ENCODE peak calls at places on chromosomes 6 and 20, in ten cellular contexts. C is NB4; H is ascending aorta; N is tibial artery; A is body of pancreas; E is coronary artery; K is effector memory CD4-positive, alpha-beta T cell; Z is cardiac muscle cell; T is right lobe of liver; G is AG04450. S is an unnamed sample.

GRCh38 chr6:31834367-31834703 is 6.8 kb downstream of the HSPA1B start:
- DNase-seq in C (peak), H (peak), N (peak), A (peak), E (peak), K (peak), Z (peak), T (peak), G (no peak), S (peak)

GRCh38 chr20:34843421-34843820 is 18.0 kb upstream of the NCOA6 start:
- DNase-seq in C (no peak), H (no peak), N (no peak), A (no peak), E (no peak), K (no peak), Z (peak), T (no peak), G (no peak), S (no peak)

GRCh38 chr20:11429168-11429567 is 488.5 kb upstream of the BTBD3 start:
- DNase-seq in C (no peak), H (no peak), N (no peak), A (no peak), E (no peak), K (no peak), Z (no peak), T (no peak), G (no peak), S (no peak)

GRCh38 chr6:134162932-134163331 is 110.5 kb upstream of the SLC2A12 start:
- DNase-seq in C (no peak), H (no peak), N (no peak), A (peak), E (no peak), K (no peak), Z (no peak), T (no peak), G (no peak), S (no peak)

GRCh38 chr6:118537579-118537978 is 10.5 kb upstream of the PLN start:
- DNase-seq in C (no peak), H (no peak), N (no peak), A (no peak), E (no peak), K (no peak), Z (peak), T (no peak), G (no peak), S (no peak)

GRCh38 chr6:100818066-100818465 is 63.1 kb downstream of the ASCC3 start:
- DNase-seq in C (no peak), H (no peak), N (no peak), A (no peak), E (no peak), K (no peak), Z (no peak), T (no peak), G (no peak), S (no peak)

GRCh38 chr6:44444853-44445252 is 57.3 kb downstream of the CDC5L start:
- DNase-seq in C (no peak), H (no peak), N (no peak), A (no peak), E (no peak), K (no peak), Z (no peak), T (no peak), G (no peak), S (no peak)

GRCh38 chr6:46528956-46529750 is 37.9 kb upstream of the RCAN2 start:
- DNase-seq in C (no peak), H (no peak), N (no peak), A (no peak), E (no peak), K (no peak), Z (no peak), T (no peak), G (no peak), S (no peak)

GRCh38 chr20:48186447-48186846 is 401.2 kb upstream of the SULF2 start:
- DNase-seq in C (no peak), H (no peak), N (no peak), A (no peak), E (no peak), K (no peak), Z (peak), T (no peak), G (no peak), S (no peak)

GRCh38 chr6:21754891-21755290 is 161.3 kb downstream of the SOX4 start:
- DNase-seq in C (no peak), H (no peak), N (no peak), A (no peak), E (no peak), K (no peak), Z (peak), T (no peak), G (no peak), S (peak)

GRCh38 chr6:46281110-46281509 is 110.3 kb upstream of the ENPP5 start:
- DNase-seq in C (no peak), H (no peak), N (no peak), A (no peak), E (no peak), K (no peak), Z (no peak), T (no peak), G (no peak), S (peak)

GRCh38 chr6:46421939-46422338 is 69.3 kb downstream of the RCAN2 start:
- DNase-seq in C (no peak), H (no peak), N (no peak), A (no peak), E (no peak), K (no peak), Z (no peak), T (no peak), G (no peak), S (no peak)

GRCh38 chr6:105014954-105015353 is 58.0 kb downstream of the LIN28B start:
- DNase-seq in C (no peak), H (no peak), N (no peak), A (no peak), E (no peak), K (no peak), Z (no peak), T (no peak), G (no peak), S (no peak)

GRCh38 chr20:63107449-63108200 is 100.9 kb upstream of the BHLHE23 start:
- DNase-seq in C (no peak), H (no peak), N (no peak), A (no peak), E (no peak), K (no peak), Z (no peak), T (no peak), G (no peak), S (no peak)

GRCh38 chr6:1624848-1625341 is 15.2 kb downstream of the FOXC1 start:
- DNase-seq in C (peak), H (no peak), N (peak), A (no peak), E (peak), K (no peak), Z (peak), T (no peak), G (no peak), S (no peak)

GRCh38 chr6:142821860-142822259 is 123.1 kb downstream of the HIVEP2 start:
- DNase-seq in C (no peak), H (no peak), N (no peak), A (no peak), E (no peak), K (no peak), Z (no peak), T (peak), G (no peak), S (no peak)

GRCh38 chr6:28980797-28981390 is 24.2 kb downstream of the ZNF311 start:
- DNase-seq in C (peak), H (peak), N (peak), A (peak), E (no peak), K (peak), Z (peak), T (peak), G (peak), S (no peak)

GRCh38 chr6:143215363-143215762 is 154.7 kb downstream of the AIG1 start:
- DNase-seq in C (peak), H (no peak), N (no peak), A (no peak), E (no peak), K (no peak), Z (no peak), T (no peak), G (no peak), S (no peak)

GRCh38 chr6:155177369-155177961 is 86.3 kb upstream of the CLDN20 start:
- DNase-seq in C (peak), H (no peak), N (no peak), A (peak), E (no peak), K (no peak), Z (peak), T (no peak), G (peak), S (no peak)

DNA sequence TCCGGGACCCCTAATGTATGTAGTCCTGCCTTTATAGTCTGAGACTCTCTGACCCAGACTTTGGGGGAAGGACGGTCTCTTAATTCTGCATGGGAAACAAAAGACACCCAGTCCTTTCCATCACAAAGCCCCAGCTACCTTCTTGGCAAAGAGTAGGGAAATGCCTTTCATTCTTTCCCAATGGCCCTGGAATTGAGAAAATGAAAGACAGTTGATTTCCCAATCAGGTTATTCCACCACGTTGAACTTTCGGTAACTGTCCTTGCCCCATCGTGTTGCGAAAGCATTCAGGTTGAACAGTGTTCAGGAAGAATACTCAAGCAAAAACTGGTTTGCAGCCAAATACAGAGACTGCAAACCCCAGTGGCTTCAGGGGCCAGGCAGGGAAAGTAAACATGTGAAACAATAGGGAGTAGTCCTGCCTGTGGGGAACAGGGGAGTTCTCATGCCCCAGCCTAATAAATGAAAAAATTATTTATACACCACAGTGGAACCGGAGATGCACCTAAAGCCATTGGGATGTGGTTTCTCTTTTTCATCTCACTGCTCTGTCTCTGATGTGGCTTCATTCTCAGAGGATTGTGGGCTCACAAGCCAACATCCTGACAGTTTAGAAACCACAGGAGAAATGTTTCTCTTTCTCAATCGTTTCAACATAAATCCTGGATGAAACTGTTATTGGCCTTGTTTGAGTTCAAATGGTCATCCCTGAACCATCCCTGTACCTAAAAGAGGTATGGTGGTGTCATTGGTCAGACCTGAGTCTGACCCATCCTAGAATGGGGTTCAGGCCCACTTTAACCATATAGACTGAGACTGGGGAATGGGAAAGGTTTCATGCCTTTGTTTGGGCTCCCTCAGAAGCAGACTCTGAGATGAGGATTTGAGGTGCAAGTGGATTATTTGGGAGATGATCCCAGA is 44.2 kb upstream of the SLC9A8 start:
- DNase-seq in C (peak), H (peak), N (peak), A (peak), E (no peak), K (no peak), Z (peak), T (peak), G (peak), S (peak)
- H3K4me3 ChIP-seq in C (peak), H (no peak), N (no peak), A (no peak), E (no peak), K (no peak), Z (no peak), T (peak), G (no peak), S (no peak)

GRCh38 chr20:19285424-19285823 is 73.0 kb downstream of the SLC24A3 start:
- DNase-seq in C (no peak), H (no peak), N (no peak), A (no peak), E (no peak), K (no peak), Z (no peak), T (no peak), G (no peak), S (no peak)

GRCh38 chr20:19288636-19289035 is 76.2 kb downstream of the SLC24A3 start:
- DNase-seq in C (no peak), H (no peak), N (no peak), A (no peak), E (no peak), K (no peak), Z (no peak), T (no peak), G (no peak), S (no peak)

GRCh38 chr20:19288061-19288460 is 75.6 kb downstream of the SLC24A3 start:
- DNase-seq in C (no peak), H (no peak), N (no peak), A (no peak), E (no peak), K (no peak), Z (no peak), T (no peak), G (no peak), S (no peak)

GRCh38 chr20:19284400-19285178 is 72.1 kb downstream of the SLC24A3 start:
- DNase-seq in C (no peak), H (no peak), N (no peak), A (no peak), E (no peak), K (no peak), Z (no peak), T (no peak), G (no peak), S (no peak)

DNA sequence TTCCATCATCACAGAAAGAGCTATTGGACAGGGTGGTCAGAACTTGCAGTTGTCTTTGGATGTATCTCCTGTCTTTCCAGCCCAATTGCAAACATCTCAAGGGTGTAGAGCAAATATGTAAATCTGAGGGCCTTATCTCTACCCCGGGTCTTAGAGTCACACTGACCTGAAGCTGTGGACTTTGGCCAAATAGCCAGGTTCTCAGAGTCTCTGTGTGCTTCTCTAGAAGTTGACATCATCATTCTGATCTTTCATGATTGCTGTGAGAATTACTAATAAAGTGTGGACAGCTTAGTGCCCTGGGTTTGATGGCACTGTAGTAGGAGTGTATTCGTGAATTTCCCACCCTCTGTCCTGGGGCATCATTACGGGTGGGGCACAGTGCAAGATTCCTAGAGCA is 71.1 kb downstream of the SLC24A3 start:
- DNase-seq in C (no peak), H (no peak), N (no peak), A (no peak), E (no peak), K (no peak), Z (no peak), T (no peak), G (no peak), S (no peak)
- H3K4me3 ChIP-seq in C (no peak), H (no peak), N (no peak), A (no peak), E (no peak), K (no peak), Z (no peak), T (no peak), G (no peak), S (no peak)

GRCh38 chr6:87534377-87535047 is 55.3 kb downstream of the RARS2 start:
- DNase-seq in C (no peak), H (no peak), N (no peak), A (no peak), E (no peak), K (no peak), Z (no peak), T (no peak), G (no peak), S (no peak)
- H3K4me3 ChIP-seq in C (no peak), H (no peak), N (no peak), A (no peak), E (no peak), K (no peak), Z (no peak), T (no peak), G (no peak), S (no peak)

GRCh38 chr6:24571361-24571760 is 74.6 kb downstream of the KIAA0319 start:
- DNase-seq in C (no peak), H (no peak), N (no peak), A (no peak), E (no peak), K (no peak), Z (no peak), T (no peak), G (no peak), S (no peak)

GRCh38 chr6:24569811-24570210 is 75.0 kb downstream of the ALDH5A1 start:
- DNase-seq in C (no peak), H (no peak), N (no peak), A (no peak), E (no peak), K (no peak), Z (no peak), T (no peak), G (no peak), S (no peak)

GRCh38 chr6:24576452-24576851 is 69.5 kb downstream of the KIAA0319 start:
- DNase-seq in C (no peak), H (no peak), N (no peak), A (no peak), E (no peak), K (no peak), Z (no peak), T (no peak), G (no peak), S (no peak)

DNA sequence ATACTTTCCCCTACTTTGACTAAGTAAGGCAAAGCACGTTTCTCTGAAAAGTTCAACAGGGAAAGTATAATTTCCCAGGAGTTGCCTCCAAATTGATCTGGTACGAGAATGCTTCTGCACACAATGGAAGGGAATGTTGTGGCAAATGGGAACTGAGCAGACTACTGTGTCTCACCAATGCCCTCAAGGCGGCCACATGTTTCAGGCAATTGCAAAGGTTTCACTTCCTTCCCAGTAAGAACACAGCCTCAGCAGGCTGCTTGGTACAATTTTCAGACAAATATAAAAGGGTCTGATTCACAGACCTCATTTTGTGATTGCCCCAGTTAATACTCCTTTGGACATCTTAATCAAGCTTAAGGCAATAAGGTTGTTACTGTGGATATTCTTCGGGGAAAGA is 71.2 kb downstream of the KIAA0319 start:
- DNase-seq in C (peak), H (no peak), N (peak), A (no peak), E (no peak), K (no peak), Z (no peak), T (no peak), G (no peak), S (no peak)
- H3K4me3 ChIP-seq in C (no peak), H (no peak), N (no peak), A (no peak), E (no peak), K (no peak), Z (no peak), T (no peak), G (no peak), S (no peak)

GRCh38 chr6:34143196-34143883 is 2.5 kb downstream of the GRM4 start:
- DNase-seq in C (no peak), H (no peak), N (no peak), A (no peak), E (no peak), K (no peak), Z (no peak), T (no peak), G (no peak), S (no peak)

GRCh38 chr6:34145161-34146020 is 496 bp downstream of the GRM4 start:
- DNase-seq in C (no peak), H (no peak), N (no peak), A (no peak), E (no peak), K (no peak), Z (peak), T (no peak), G (no peak), S (peak)

GRCh38 chr6:34142599-34142998 is 3.3 kb downstream of the GRM4 start:
- DNase-seq in C (no peak), H (no peak), N (no peak), A (no peak), E (no peak), K (no peak), Z (peak), T (no peak), G (no peak), S (no peak)

GRCh38 chr6:34144581-34145160 is 1.2 kb downstream of the GRM4 start:
- DNase-seq in C (no peak), H (no peak), N (no peak), A (no peak), E (no peak), K (no peak), Z (no peak), T (no peak), G (no peak), S (no peak)

GRCh38 chr6:34143884-34144580 is 1.9 kb downstream of the GRM4 start:
- DNase-seq in C (peak), H (no peak), N (no peak), A (peak), E (no peak), K (no peak), Z (peak), T (no peak), G (no peak), S (no peak)
- H3K4me3 ChIP-seq in C (no peak), H (peak), N (peak), A (no peak), E (peak), K (peak), Z (peak), T (no peak), G (no peak), S (peak)

GRCh38 chr6:136647363-136647763 is 97.1 kb upstream of the MAP7 start:
- DNase-seq in C (peak), H (peak), N (no peak), A (peak), E (no peak), K (peak), Z (peak), T (no peak), G (peak), S (peak)
- H3K4me3 ChIP-seq in C (no peak), H (peak), N (no peak), A (no peak), E (peak), K (no peak), Z (no peak), T (no peak), G (peak), S (no peak)

S was measured in skeletal muscle cell.